ENCODE peak calls at places on chromosomes 7 and 10, in seven cellular contexts. Q, R, H, N, E, G and L are unnamed samples.

GRCh38 chr7:150450491-150450992 is at the start of gene GIMAP8:
- DNase-seq in N (no peak), G (peak), R (peak), Q (no peak), E (no peak), H (no peak), L (peak)

GRCh38 chr10:34528320-34528719 is 286.8 kb downstream of the PARD3 start:
- DNase-seq in G (no peak), H (peak), N (no peak), R (no peak), E (no peak), Q (peak), L (no peak)

GRCh38 chr7:140640060-140640611 is 477 bp downstream of the DENND2A start:
- DNase-seq in H (no peak), E (no peak), G (no peak), Q (peak), R (peak), N (peak), L (no peak)

GRCh38 chr7:12638851-12639467 is 48.5 kb upstream of the ARL4A start:
- DNase-seq in Q (no peak), E (peak), R (no peak), H (peak), N (peak), G (no peak), L (no peak)

GRCh38 chr7:102433319-102434038 is at the start of gene ORAI2:
- DNase-seq in G (peak), Q (peak), R (peak), N (peak), E (no peak), H (peak), L (peak)

GRCh38 chr7:46710927-46711326 is 789.9 kb upstream of the IGFBP3 start:
- DNase-seq in R (no peak), Q (no peak), H (no peak), N (no peak), G (no peak), E (no peak), L (no peak)

GRCh38 chr7:155324012-155324917 is 26.6 kb downstream of the INSIG1 start:
- DNase-seq in G (no peak), N (no peak), H (no peak), Q (no peak), R (no peak), E (no peak), L (no peak)

GRCh38 chr7:155058861-155059355 is 11.2 kb upstream of the HTR5A start:
- DNase-seq in R (no peak), N (no peak), G (no peak), H (no peak), E (no peak), Q (no peak), L (no peak)

GRCh38 chr7:156386097-156386496 is 254.5 kb upstream of the RNF32 start:
- DNase-seq in R (no peak), E (no peak), Q (peak), H (no peak), N (no peak), G (no peak), L (no peak)

GRCh38 chr10:23186178-23186577 is 5.9 kb upstream of the PTF1A start:
- DNase-seq in R (no peak), H (no peak), Q (no peak), N (no peak), G (no peak), E (no peak), L (no peak)

GRCh38 chr7:143405671-143406352 is 2.8 kb downstream of the EPHA1 start:
- DNase-seq in N (no peak), G (no peak), H (no peak), Q (no peak), R (peak), E (no peak), L (no peak)

GRCh38 chr7:33423646-33424020 is 294.3 kb downstream of the BBS9 start:
- DNase-seq in Q (peak), H (peak), G (no peak), N (no peak), R (no peak), E (peak), L (no peak)